ENCODE peak calls at places on chromosomes 4 and X, in seven cellular contexts. R, P, I, Y, A, V and N are unnamed samples.

GRCh38 chr4:123127218-123127617 is 204.8 kb upstream of the NUDT6 start:
- DNase-seq in I (peak), R (peak), V (peak), Y (no peak), P (no peak), A (no peak), N (peak)

GRCh38 chrX:80792205-80792604 is 17.5 kb downstream of the BRWD3 start:
- DNase-seq in P (no peak), V (no peak), R (peak), Y (no peak), I (peak), A (no peak), N (peak)

GRCh38 chrX:148928803-148929202 is 428.4 kb downstream of the AFF2 start:
- DNase-seq in R (peak), Y (no peak), V (no peak), I (peak), A (no peak), P (no peak), N (peak)

GRCh38 chr4:168528131-168528949 is 31.5 kb downstream of the PALLD start:
- DNase-seq in I (peak), P (no peak), Y (no peak), V (no peak), A (no peak), R (peak), N (peak)

GRCh38 chr4:24777528-24777927 is 17.8 kb upstream of the SOD3 start:
- DNase-seq in I (peak), V (no peak), R (peak), P (no peak), Y (no peak), A (no peak), N (peak)

GRCh38 chrX:3370656-3371055 is 24.2 kb upstream of the MXRA5 start:
- DNase-seq in V (no peak), I (no peak), A (no peak), Y (no peak), P (no peak), R (no peak), N (no peak)

GRCh38 chr4:76950846-76951321 is 1.3 kb downstream of the SEPTIN11 start:
- DNase-seq in V (peak), R (peak), Y (no peak), P (no peak), A (peak), I (peak), N (peak)

GRCh38 chr4:156390599-156391296 is 437.1 kb upstream of the CTSO start:
- DNase-seq in V (no peak), P (no peak), I (peak), R (peak), A (no peak), Y (no peak), N (peak)

GRCh38 chr4:15870079-15870478 is 68.5 kb downstream of the FGFBP1 start:
- DNase-seq in Y (no peak), I (no peak), P (no peak), A (no peak), V (no peak), R (no peak), N (no peak)

GRCh38 chr4:109418588-109418987 is 15.0 kb upstream of the SEC24B start:
- DNase-seq in V (no peak), I (no peak), Y (no peak), P (no peak), A (no peak), R (no peak), N (no peak)

GRCh38 chr4:2393353-2394270 is 24.8 kb downstream of the ZFYVE28 start:
- DNase-seq in A (peak), I (peak), Y (no peak), R (peak), P (no peak), V (peak), N (no peak)

GRCh38 chr4:3642806-3643517 is 110.7 kb upstream of the LRPAP1 start:
- DNase-seq in A (no peak), Y (no peak), V (no peak), I (no peak), R (no peak), P (no peak), N (no peak)

GRCh38 chrX:16484338-16484737 is 165.6 kb upstream of the S100G start:
- DNase-seq in P (no peak), I (peak), A (no peak), V (no peak), R (peak), Y (no peak), N (peak)

GRCh38 chrX:129777218-129777768 is 2.5 kb upstream of the SASH3 start:
- DNase-seq in A (peak), I (no peak), P (no peak), Y (no peak), R (no peak), V (peak), N (no peak)

GRCh38 chrX:53048169-53049126 is at the start of gene GPR173:
- DNase-seq in A (no peak), V (peak), P (peak), R (peak), I (peak), Y (peak), N (peak)

GRCh38 chr4:106256190-106256589 is 59.8 kb downstream of the TBCK start:
- DNase-seq in R (no peak), Y (no peak), I (no peak), V (no peak), P (no peak), A (no peak), N (no peak)

GRCh38 chr4:1113311-1114009 is at the start of gene RNF212:
- DNase-seq in R (peak), V (no peak), A (no peak), I (peak), P (no peak), Y (peak), N (no peak)

DNA sequence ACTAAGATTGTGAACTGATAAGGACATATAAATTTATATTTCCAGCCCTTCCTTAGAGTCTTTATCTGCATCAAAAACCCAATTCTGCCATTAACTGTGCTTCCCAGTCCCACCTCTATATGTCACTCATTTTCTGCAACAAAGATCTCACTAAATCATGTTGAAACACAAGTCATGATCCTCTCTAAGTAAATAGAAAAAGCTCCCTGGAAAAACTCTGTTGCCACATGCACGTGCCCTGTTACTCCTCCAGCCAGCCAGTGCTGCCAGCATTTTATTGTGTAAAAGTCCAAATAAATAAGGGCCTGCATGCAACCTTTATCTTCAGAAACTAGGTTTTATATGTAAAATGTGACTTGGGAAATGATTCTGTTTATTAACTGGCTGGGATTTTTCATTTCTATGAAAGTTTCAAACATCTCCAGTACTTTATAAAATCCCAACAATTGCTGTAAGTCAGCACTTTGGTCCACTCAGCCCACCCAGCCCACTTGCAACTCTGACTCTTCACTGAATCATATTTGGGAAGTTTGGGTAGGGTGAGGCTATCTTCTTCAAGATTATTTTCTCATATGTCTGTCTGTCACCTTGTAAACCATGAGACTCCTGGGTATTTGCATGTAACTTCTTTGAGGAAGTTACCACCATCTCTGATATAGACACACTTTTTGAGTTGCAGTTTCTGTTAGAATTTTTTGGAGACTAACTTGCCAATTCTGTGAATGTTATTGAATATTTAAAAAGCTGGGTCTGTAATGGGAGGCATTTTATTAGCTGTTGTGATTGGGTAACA is 40.0 kb upstream of the SMARCA5 start:
- DNase-seq in P (no peak), V (peak), I (no peak), Y (no peak), R (no peak), A (peak), N (no peak)
- TF ChIP-seq CTCF in P (no peak), V (no peak), I (no peak), Y (no peak), R (no peak), A (no peak), N (no peak)

GRCh38 chr4:55921093-55921492 is 27.7 kb upstream of the CEP135 start:
- DNase-seq in Y (no peak), I (no peak), P (no peak), R (no peak), V (no peak), A (no peak), N (no peak)

GRCh38 chr4:55920571-55920970 is 28.2 kb upstream of the CEP135 start:
- DNase-seq in V (no peak), P (no peak), Y (no peak), I (peak), R (peak), A (no peak), N (peak)

GRCh38 chr4:55927776-55928437 is 20.8 kb upstream of the CEP135 start:
- DNase-seq in Y (no peak), R (peak), A (no peak), I (peak), P (no peak), V (no peak), N (peak)

GRCh38 chr4:55926610-55927009 is 22.1 kb upstream of the CEP135 start:
- DNase-seq in Y (no peak), I (no peak), V (no peak), P (no peak), R (no peak), A (no peak), N (no peak)

DNA sequence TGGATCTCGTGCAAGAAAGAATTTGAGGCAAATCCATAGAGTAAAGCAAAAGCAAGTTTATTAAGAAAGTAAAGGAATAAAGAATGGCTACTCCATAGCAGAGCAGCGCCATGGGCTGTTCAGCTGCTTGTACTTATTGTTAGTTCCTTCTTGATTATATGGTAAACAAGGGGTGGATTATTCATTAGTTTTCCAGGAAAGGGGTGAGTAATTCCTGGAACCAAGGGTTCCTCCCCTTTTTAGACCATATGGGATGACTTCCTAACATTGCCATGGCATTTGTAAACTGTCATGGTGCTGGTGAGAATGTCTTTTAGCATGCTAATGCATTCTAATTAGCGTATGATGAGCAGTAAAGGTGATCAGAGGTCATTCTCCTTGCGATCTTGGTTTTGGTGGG is 23.5 kb upstream of the CEP135 start:
- DNase-seq in A (no peak), Y (no peak), I (peak), R (peak), P (no peak), V (no peak), N (no peak)
- TF ChIP-seq CTCF in A (no peak), Y (no peak), I (no peak), R (no peak), P (no peak), V (no peak), N (no peak)

GRCh38 chr4:80336582-80336981 is 1.1 kb downstream of the CFAP299 start:
- DNase-seq in P (no peak), A (no peak), R (peak), V (peak), I (peak), Y (peak), N (peak)
- TF ChIP-seq CTCF in P (no peak), A (no peak), R (peak), V (peak), I (peak), Y (no peak), N (peak)

DNA sequence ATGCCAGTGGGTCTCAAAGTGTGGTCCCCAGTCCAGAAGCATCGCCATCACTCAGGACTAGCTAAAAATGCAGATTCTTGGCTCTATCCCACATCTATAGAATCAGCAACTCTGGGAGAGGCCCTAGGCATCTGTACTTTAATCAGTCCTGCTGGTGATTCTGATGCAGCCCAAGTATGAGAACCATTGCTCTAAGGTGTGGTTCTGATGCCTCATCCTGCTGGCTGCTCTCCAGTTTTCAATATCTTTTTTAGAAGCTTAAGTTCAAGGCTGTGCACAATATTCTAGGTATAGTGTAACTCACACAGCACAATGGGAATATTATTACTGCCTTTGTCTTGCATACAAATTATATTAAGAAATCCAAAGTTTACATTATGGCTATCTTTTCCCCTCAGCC is 108.9 kb downstream of the PHEX start:
- DNase-seq in V (no peak), R (no peak), Y (no peak), P (no peak), I (no peak), A (no peak), N (no peak)
- TF ChIP-seq CTCF in V (no peak), R (no peak), Y (no peak), P (no peak), I (no peak), A (no peak), N (no peak)

GRCh38 chr4:91087743-91088142 is 960.5 kb downstream of the CCSER1 start:
- DNase-seq in R (no peak), V (no peak), P (no peak), I (no peak), Y (no peak), A (no peak), N (no peak)

GRCh38 chr4:91089194-91089593 is 962.0 kb downstream of the CCSER1 start:
- DNase-seq in R (no peak), P (no peak), A (no peak), Y (no peak), V (no peak), I (no peak), N (no peak)

DNA sequence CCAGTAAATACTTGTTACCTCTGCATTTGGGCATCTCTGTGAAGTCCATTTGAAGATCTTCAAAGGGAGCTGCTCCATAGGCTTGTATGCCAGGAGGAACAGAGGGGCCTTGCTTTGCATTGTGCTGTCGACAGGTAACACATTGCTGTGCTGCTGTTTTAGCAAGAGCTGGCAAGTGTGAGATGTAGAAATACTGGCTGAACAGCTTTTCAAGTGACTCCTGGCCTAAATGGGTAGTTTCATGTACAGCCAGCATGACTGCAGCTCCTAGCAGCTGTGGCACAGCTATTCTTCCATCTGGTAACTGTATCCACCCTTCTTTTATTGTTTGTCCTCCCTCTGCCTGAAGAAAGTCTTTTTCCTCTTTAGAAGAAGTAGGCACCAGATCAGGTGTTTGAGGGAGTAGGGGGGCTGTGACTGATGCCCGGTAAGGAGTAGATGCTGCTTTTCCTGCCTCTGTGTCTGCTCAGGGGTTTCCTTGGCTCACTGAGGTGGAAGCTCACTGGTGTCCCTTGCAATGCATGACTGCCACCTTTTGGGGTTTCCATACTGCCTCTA is 965.3 kb downstream of the CCSER1 start:
- DNase-seq in I (no peak), Y (no peak), A (no peak), R (no peak), P (no peak), V (no peak), N (no peak)
- TF ChIP-seq CTCF in I (no peak), Y (no peak), A (no peak), R (no peak), P (no peak), V (no peak), N (no peak)

GRCh38 chrX:138378876-138379275 is 332.6 kb downstream of the FGF13 start:
- DNase-seq in V (no peak), I (no peak), R (no peak), Y (no peak), P (no peak), A (no peak), N (no peak)
- TF ChIP-seq CTCF in V (no peak), I (no peak), R (no peak), Y (no peak), P (no peak), A (no peak), N (no peak)

GRCh38 chrX:48475774-48476577 is at the start of gene FTSJ1:
- DNase-seq in P (peak), V (peak), Y (peak), I (peak), R (peak), A (peak), N (peak)
- TF ChIP-seq CTCF in P (peak), V (no peak), Y (no peak), I (no peak), R (no peak), A (no peak), N (no peak)

DNA sequence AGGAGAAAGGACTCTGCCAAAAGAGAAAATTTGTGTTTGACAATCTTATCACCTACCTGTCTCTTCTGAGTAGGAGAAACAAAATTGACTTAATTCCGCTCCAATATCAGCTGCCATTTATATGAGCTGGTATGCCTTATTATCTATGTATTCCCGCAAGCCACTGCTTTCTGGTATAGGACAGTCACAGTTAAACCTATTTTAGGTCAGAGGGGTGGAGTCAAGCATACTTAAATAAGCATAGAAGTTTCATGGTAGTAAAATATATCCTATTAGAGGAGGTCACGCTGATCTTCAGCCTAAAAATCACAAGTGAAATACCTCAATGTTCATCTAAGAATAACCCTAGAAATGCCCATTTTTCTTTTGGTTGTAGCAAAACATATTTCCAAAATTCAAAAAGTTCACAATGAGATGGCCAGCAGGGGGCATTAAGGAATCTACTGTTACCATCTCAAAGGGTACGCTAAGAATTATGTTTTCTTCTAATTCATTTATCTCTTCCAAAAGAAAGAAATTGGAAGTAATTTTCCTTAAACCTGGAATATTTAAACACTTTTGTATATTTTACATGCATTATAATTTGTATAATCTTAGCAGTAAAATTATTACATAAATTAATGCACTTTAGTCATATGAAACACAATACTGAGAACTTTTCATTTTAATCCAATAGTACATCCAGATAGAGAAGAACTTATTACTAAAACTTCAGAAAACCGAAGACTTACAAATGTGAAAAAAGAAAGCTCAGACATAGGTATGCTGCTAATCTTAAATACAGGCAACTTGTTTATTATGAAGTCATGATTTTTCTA is 10.5 kb downstream of the PPAT start:
- DNase-seq in I (peak), R (peak), A (peak), V (peak), P (no peak), Y (peak), N (peak)
- TF ChIP-seq CTCF in I (peak), R (peak), A (peak), V (peak), P (peak), Y (peak), N (peak)